ENCODE peak calls at places on chromosomes 12 and 14, in six cellular contexts. C is lung, X is lower lobe of right lung, Z is HL-60, E is fibroblast of mammary gland, Y is RWPE2. U is an unnamed sample.
A peak's percentile ranks its signal among the peaks of the same experiment; 100 is the strongest.

GRCh38 chr14:94823556-94824341 is 53.8 kb upstream of the GSC start:
- DNase-seq in E (peak; percentile 34), Y (no peak), C (no peak), Z (no peak), X (no peak), U (peak; percentile 19)

GRCh38 chr12:1842183-1842904 is 22.0 kb downstream of the LRTM2 start:
- DNase-seq in E (no peak), Z (peak; percentile 59), Y (peak; percentile 55), X (peak; percentile 48), C (no peak), U (no peak)

GRCh38 chr12:126704609-126705008 is 1562.4 kb upstream of the TMEM132C start:
- DNase-seq in Z (no peak), Y (no peak), E (no peak), X (no peak), C (no peak), U (no peak)

GRCh38 chr14:103074699-103075341 is 9.2 kb upstream of the LBHD2 start:
- DNase-seq in C (peak; percentile 82), X (peak; percentile 96), Y (peak; percentile 83), E (peak; percentile 27), Z (no peak), U (no peak)

GRCh38 chr12:19967486-19967885 is 400.9 kb upstream of the PDE3A start:
- DNase-seq in C (no peak), Z (peak; percentile 3), Y (no peak), E (peak; percentile 98), X (no peak), U (peak; percentile 95)

GRCh38 chr14:90698379-90698869 is 117.8 kb downstream of the TTC7B start:
- DNase-seq in C (no peak), Z (no peak), X (no peak), Y (no peak), E (peak; percentile 49), U (peak; percentile 70)

GRCh38 chr12:98532687-98533304 is 17.4 kb downstream of the TMPO start:
- DNase-seq in E (peak; percentile 66), Z (no peak), Y (no peak), X (no peak), C (no peak), U (peak; percentile 59)

GRCh38 chr12:109734219-109735000 is 20.8 kb downstream of the FAM222A start:
- DNase-seq in C (no peak), X (peak; percentile 35), Y (peak; percentile 36), E (no peak), Z (no peak), U (no peak)

GRCh38 chr14:21264025-21264801 is 5.0 kb downstream of the HNRNPC start:
- DNase-seq in E (peak; percentile 92), X (no peak), Z (no peak), Y (no peak), C (no peak), U (peak; percentile 77)

GRCh38 chr14:37579250-37579649 is 15.8 kb downstream of the FOXA1 start:
- DNase-seq in X (no peak), C (no peak), E (no peak), Y (no peak), Z (no peak), U (no peak)

GRCh38 chr14:67457782-67458181 is 30.7 kb downstream of the TMEM229B start:
- DNase-seq in E (no peak), C (no peak), Z (no peak), X (peak; percentile 57), Y (no peak), U (no peak)

GRCh38 chr12:70467908-70468733 is 102.0 kb downstream of the KCNMB4 start:
- DNase-seq in X (peak; percentile 53), C (no peak), Y (no peak), E (no peak), Z (peak; percentile 43), U (no peak)

GRCh38 chr12:81992461-81992860 is 233.3 kb upstream of the PPFIA2 start:
- DNase-seq in Z (peak; percentile 10), X (no peak), E (peak; percentile 28), Y (no peak), C (no peak), U (no peak)

GRCh38 chr12:23555808-23556207 is 393.7 kb downstream of the SOX5 start:
- DNase-seq in C (no peak), Z (no peak), X (no peak), Y (no peak), E (no peak), U (no peak)

GRCh38 chr14:51780741-51781140 is 79.7 kb upstream of the GNG2 start:
- DNase-seq in Z (no peak), Y (no peak), X (no peak), E (peak; percentile 40), C (no peak), U (peak; percentile 25)

GRCh38 chr12:63098851-63099250 is 52.1 kb downstream of the AVPR1A start:
- DNase-seq in X (no peak), Z (no peak), Y (no peak), C (no peak), E (no peak), U (no peak)

GRCh38 chr12:85606455-85606854 is 229.8 kb downstream of the RASSF9 start:
- DNase-seq in E (no peak), Z (no peak), C (no peak), Y (no peak), X (no peak), U (no peak)

GRCh38 chr12:509494-509893 is 49.8 kb downstream of the B4GALNT3 start:
- DNase-seq in X (no peak), Y (no peak), Z (no peak), E (no peak), C (peak; percentile 57), U (peak; percentile 28)

GRCh38 chr12:77161944-77162343 is 96.6 kb upstream of the E2F7 start:
- DNase-seq in Y (no peak), E (no peak), Z (no peak), X (no peak), C (no peak), U (no peak)

GRCh38 chr14:51441001-51441400 is 201.0 kb downstream of the TMX1 start:
- DNase-seq in Z (no peak), C (no peak), Y (no peak), E (no peak), X (no peak), U (no peak)

GRCh38 chr14:95686935-95687334 is 709 bp downstream of the TCL1B start:
- DNase-seq in E (no peak), Y (no peak), X (no peak), Z (no peak), C (no peak), U (no peak)

GRCh38 chr14:94471045-94471444 is 5.0 kb downstream of the SERPINA9 start:
- DNase-seq in E (no peak), Z (no peak), Y (no peak), X (no peak), C (no peak), U (no peak)

GRCh38 chr12:12539411-12539810 is 23.3 kb downstream of the DUSP16 start:
- DNase-seq in Z (no peak), Y (no peak), C (no peak), X (no peak), E (no peak), U (no peak)

GRCh38 chr14:58746261-58746660 is 108.5 kb downstream of the DACT1 start:
- DNase-seq in Y (no peak), Z (no peak), C (no peak), E (peak; percentile 84), X (no peak), U (peak; percentile 70)

GRCh38 chr12:44154128-44154527 is 318.2 kb downstream of the TMEM117 start:
- DNase-seq in E (peak; percentile 66), Z (no peak), X (no peak), C (no peak), Y (no peak), U (peak; percentile 18)

GRCh38 chr14:76954371-76954770 is 74.1 kb downstream of the IRF2BPL start:
- DNase-seq in X (no peak), E (no peak), Y (no peak), Z (no peak), C (no peak), U (no peak)

GRCh38 chr14:76956253-76957090 is 72.0 kb downstream of the IRF2BPL start:
- DNase-seq in Z (peak; percentile 69), C (peak; percentile 91), X (peak; percentile 93), E (peak; percentile 90), Y (peak; percentile 99), U (peak; percentile 93)

GRCh38 chr14:76957224-76957881 is 71.2 kb downstream of the IRF2BPL start:
- DNase-seq in Y (no peak), C (no peak), X (no peak), Z (no peak), E (no peak), U (no peak)

GRCh38 chr14:76954791-76955190 is 73.7 kb downstream of the IRF2BPL start:
- DNase-seq in C (no peak), Z (no peak), E (no peak), X (no peak), Y (no peak), U (no peak)

GRCh38 chr14:76955575-76956252 is 72.8 kb downstream of the IRF2BPL start:
- DNase-seq in Z (no peak), C (no peak), Y (no peak), E (peak; percentile 69), X (no peak), U (peak; percentile 66)
- TF ChIP-seq CTCF in Z (no peak), C (no peak), Y (no peak), E (no peak), X (no peak), U (no peak)

DNA sequence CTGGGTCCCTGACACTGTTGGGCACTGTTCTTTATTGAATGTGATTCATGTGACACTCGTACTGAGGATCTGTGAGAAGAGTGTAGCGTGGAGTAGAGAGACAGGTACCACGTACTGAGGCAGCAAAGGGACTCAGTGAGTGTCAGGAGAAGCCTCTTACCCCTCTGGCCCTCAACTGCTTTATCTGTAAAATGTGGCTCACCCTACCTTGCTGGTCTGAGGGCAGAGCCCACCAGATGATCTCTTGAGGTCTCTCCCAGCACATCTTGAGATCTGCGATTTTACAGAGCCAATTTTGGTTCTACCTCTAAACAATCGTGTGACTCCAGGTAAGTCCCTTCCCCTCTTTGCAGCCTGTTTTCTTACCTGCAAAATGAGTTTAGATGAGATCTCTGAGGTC is 3.1 kb downstream of the CEBPE start:
- DNase-seq in Y (no peak), Z (no peak), C (no peak), E (no peak), X (no peak), U (no peak)
- H3K4me3 ChIP-seq in Y (no peak overlapping the region), Z (peak overlapping the region; percentile 71), C (no peak overlapping the region), E (no peak overlapping the region), X (no peak overlapping the region), U (no peak overlapping the region)

GRCh38 chr12:13587721-13588389 is 391.3 kb downstream of the EMP1 start:
- DNase-seq in E (no peak), Z (no peak), X (no peak), Y (no peak), C (no peak), U (no peak)

GRCh38 chr12:13581031-13581430 is 384.5 kb downstream of the EMP1 start:
- DNase-seq in X (no peak), E (no peak), C (no peak), Y (no peak), Z (no peak), U (no peak)

GRCh38 chr12:13586361-13586760 is 389.8 kb downstream of the EMP1 start:
- DNase-seq in X (no peak), E (no peak), Y (no peak), Z (no peak), C (no peak), U (no peak)

GRCh38 chr12:13583630-13584029 is 387.1 kb downstream of the EMP1 start:
- DNase-seq in Y (no peak), C (no peak), Z (no peak), X (no peak), E (no peak), U (no peak)

GRCh38 chr12:13582421-13582820 is 385.9 kb downstream of the EMP1 start:
- DNase-seq in C (no peak), Z (no peak), E (no peak), X (no peak), Y (no peak), U (no peak)
- TF ChIP-seq CTCF in C (no peak), Z (no peak), E (no peak), X (no peak), Y (no peak), U (no peak)

GRCh38 chr12:80032967-80033366 is 66.4 kb upstream of the OTOGL start:
- DNase-seq in X (no peak), Z (no peak), Y (no peak), C (no peak), E (no peak), U (peak; percentile 20)
- H3K4me3 ChIP-seq in X (no peak overlapping the region), Z (no peak overlapping the region), Y (no peak overlapping the region), C (no peak overlapping the region), E (no peak overlapping the region), U (no peak overlapping the region)